ENCODE peak calls at places on chromosome 16, in four cellular contexts. U is endodermal cell; B is stimulated activated CD8-positive, alpha-beta memory T cell treated with anti-CD3 and anti-CD28 coated beads, Interleukin-4, amount 100 ng/mL, for 4 hours; Y is omental fat pad. J is an unnamed sample.

GRCh38 chr16:13421726-13422125 is 498.2 kb upstream of the ERCC4 start:
- DNase-seq in U (peak), Y (no peak), B (no peak), J (no peak)

GRCh38 chr16:4380131-4381063 is 8.7 kb downstream of the VASN start:
- DNase-seq in U (no peak), B (no peak), Y (no peak), J (no peak)

GRCh38 chr16:52812945-52813556 is 239.6 kb downstream of the CHD9NB start:
- DNase-seq in Y (no peak), B (no peak), U (no peak), J (no peak)

GRCh38 chr16:56197227-56197992 is 6.1 kb downstream of the GNAO1 start:
- DNase-seq in Y (no peak), U (peak), B (no peak), J (no peak)

GRCh38 chr16:49828545-49829267 is 27.2 kb downstream of the ZNF423 start:
- DNase-seq in B (no peak), U (no peak), Y (no peak), J (no peak)

GRCh38 chr16:65757064-65757463 is 609.4 kb upstream of the CDH5 start:
- DNase-seq in U (no peak), Y (no peak), B (no peak), J (no peak)

GRCh38 chr16:56332464-56333079 is 92.8 kb downstream of the AMFR start:
- DNase-seq in U (peak), B (no peak), Y (no peak), J (peak)

GRCh38 chr16:56310685-56311084 is 114.7 kb downstream of the AMFR start:
- DNase-seq in B (no peak), U (no peak), Y (no peak), J (no peak)

GRCh38 chr16:86065711-86066110 is 166.7 kb downstream of the IRF8 start:
- DNase-seq in B (no peak), Y (no peak), U (no peak), J (no peak)

GRCh38 chr16:86740298-86740697 is 161.9 kb downstream of the FOXL1 start:
- DNase-seq in Y (no peak), B (no peak), U (no peak), J (no peak)

GRCh38 chr16:50861926-50862325 is 120.0 kb downstream of the CYLD start:
- DNase-seq in Y (no peak), B (no peak), U (no peak), J (no peak)

GRCh38 chr16:88719267-88719932 is 13.1 kb downstream of the CTU2 start:
- DNase-seq in Y (no peak), B (no peak), U (no peak), J (no peak)

GRCh38 chr16:50751528-50751927 is 9.6 kb downstream of the CYLD start:
- DNase-seq in U (no peak), B (no peak), Y (no peak), J (peak)

GRCh38 chr16:16075463-16076399 is 126.3 kb downstream of the ABCC1 start:
- DNase-seq in B (no peak), U (no peak), Y (no peak), J (no peak)

GRCh38 chr16:67116388-67117311 is 6.9 kb downstream of the PHAF1 start:
- DNase-seq in B (no peak), Y (no peak), U (no peak), J (no peak)

GRCh38 chr16:53080345-53081031 is 25.7 kb downstream of the CHD9 start:
- DNase-seq in U (no peak), Y (no peak), B (no peak), J (no peak)

GRCh38 chr16:3951861-3952332 is 71.4 kb upstream of the CREBBP start:
- DNase-seq in B (no peak), U (peak), Y (no peak), J (no peak)

GRCh38 chr16:38941-39892 is 14.2 kb downstream of the POLR3K start:
- DNase-seq in U (no peak), Y (no peak), B (no peak), J (no peak)

GRCh38 chr16:85945424-85945751 is 46.4 kb downstream of the IRF8 start:
- DNase-seq in Y (no peak), B (no peak), U (no peak), J (no peak)

GRCh38 chr16:15856901-15857778 is at the start of gene MYH11:
- DNase-seq in Y (no peak), B (no peak), U (peak), J (no peak)

GRCh38 chr16:3780570-3780969 is 63.2 kb upstream of the TRAP1 start:
- DNase-seq in Y (no peak), U (no peak), B (no peak), J (no peak)

J was measured in CMK.